ENCODE peak calls at places on chromosome 10, in four cellular contexts. Z, J, G and K are unnamed samples. For H3K9me3 and H3K4me1, the result is how much of the 10 kb centered on the place peaks cover.

GRCh38 chr10:23253780-23254179 is 61.7 kb downstream of the PTF1A start:
- DNase-seq in G (no peak), Z (no peak), J (no peak), K (no peak)

GRCh38 chr10:35890061-35890969 is 248.2 kb upstream of the FZD8 start:
- DNase-seq in J (no peak), G (no peak), Z (no peak), K (no peak)

GRCh38 chr10:84098667-84099066 is 40.6 kb upstream of the GHITM start:
- DNase-seq in Z (no peak), J (no peak), G (no peak), K (no peak)

GRCh38 chr10:124736491-124737136 is 7.6 kb downstream of the FAM53B start:
- DNase-seq in J (no peak), Z (no peak), G (no peak), K (no peak)

GRCh38 chr10:7483848-7484247 is 73.0 kb upstream of the SFMBT2 start:
- DNase-seq in J (peak), Z (no peak), G (no peak), K (no peak)

GRCh38 chr10:92208736-92209135 is 82.1 kb downstream of the CPEB3 start:
- DNase-seq in J (no peak), Z (no peak), G (no peak), K (no peak)

GRCh38 chr10:4650109-4650508 is 175.9 kb upstream of the AKR1E2 start:
- DNase-seq in Z (no peak), G (no peak), J (no peak), K (no peak)

GRCh38 chr10:112126901-112127300 is 56.7 kb downstream of the GPAM start:
- DNase-seq in G (no peak), Z (no peak), J (no peak), K (no peak)

GRCh38 chr10:6583447-6583846 is 3.4 kb upstream of the PRKCQ start:
- DNase-seq in J (peak), G (no peak), Z (no peak), K (no peak)

GRCh38 chr10:127161482-127161881 is 34.9 kb downstream of the INSYN2A start:
- DNase-seq in G (no peak), J (no peak), Z (no peak), K (no peak)

GRCh38 chr10:46559231-46559671 is 2.8 kb upstream of the GPRIN2 start:
- DNase-seq in G (no peak), Z (no peak), J (no peak), K (no peak)

GRCh38 chr10:117926491-117926890 is 120.2 kb downstream of the RAB11FIP2 start:
- DNase-seq in G (no peak), Z (no peak), J (no peak), K (no peak)

GRCh38 chr10:14025283-14025682 is 305.4 kb downstream of the FRMD4A start:
- DNase-seq in J (no peak), G (no peak), Z (no peak), K (no peak)

GRCh38 chr10:112307631-112308502 is 24.7 kb downstream of the TECTB start:
- DNase-seq in Z (no peak), J (peak), G (peak), K (no peak)

GRCh38 chr10:30591249-30591670 is 38.3 kb downstream of the LYZL2 start:
- DNase-seq in J (peak), G (peak), Z (no peak), K (no peak)

GRCh38 chr10:96626795-96627194 is 40.0 kb upstream of the TM9SF3 start:
- DNase-seq in J (no peak), G (no peak), Z (no peak), K (no peak)

GRCh38 chr10:17693009-17693408 is 49.1 kb downstream of the STAM start:
- DNase-seq in G (no peak), J (no peak), Z (no peak), K (no peak)

GRCh38 chr10:571643-572042 is 117.8 kb downstream of the DIP2C start:
- DNase-seq in G (no peak), J (no peak), Z (no peak), K (no peak)

GRCh38 chr10:71889388-71889987 is 38.4 kb upstream of the PSAP start:
- DNase-seq in Z (no peak), J (no peak), G (no peak), K (no peak)

GRCh38 chr10:126571203-126571602 is 99.3 kb downstream of the C10orf90 start:
- DNase-seq in G (no peak), Z (no peak), J (no peak), K (no peak)

GRCh38 chr10:125171402-125172316 is 11.3 kb upstream of the CTBP2 start:
- DNase-seq in G (no peak), J (no peak), Z (no peak), K (no peak)

GRCh38 chr10:131310904-131311660 is 439 bp downstream of the TCERG1L start:
- DNase-seq in Z (no peak), G (no peak), J (no peak), K (no peak)

GRCh38 chr10:27611209-27611608 is 107.1 kb downstream of the RAB18 start:
- DNase-seq in J (no peak), G (no peak), Z (no peak), K (no peak)

GRCh38 chr10:46560952-46561351 is 4.5 kb upstream of the GPRIN2 start:
- DNase-seq in J (no peak), G (no peak), Z (no peak), K (no peak)

GRCh38 chr10:74418285-74418872 is 267.4 kb downstream of the ADK start:
- DNase-seq in Z (no peak), J (no peak), G (no peak), K (no peak)

GRCh38 chr10:74419491-74420466 is 268.8 kb downstream of the ADK start:
- DNase-seq in Z (no peak), J (peak), G (peak), K (no peak)

GRCh38 chr10:74415440-74415839 is 264.4 kb downstream of the ADK start:
- DNase-seq in J (no peak), Z (no peak), G (no peak), K (no peak)

DNA sequence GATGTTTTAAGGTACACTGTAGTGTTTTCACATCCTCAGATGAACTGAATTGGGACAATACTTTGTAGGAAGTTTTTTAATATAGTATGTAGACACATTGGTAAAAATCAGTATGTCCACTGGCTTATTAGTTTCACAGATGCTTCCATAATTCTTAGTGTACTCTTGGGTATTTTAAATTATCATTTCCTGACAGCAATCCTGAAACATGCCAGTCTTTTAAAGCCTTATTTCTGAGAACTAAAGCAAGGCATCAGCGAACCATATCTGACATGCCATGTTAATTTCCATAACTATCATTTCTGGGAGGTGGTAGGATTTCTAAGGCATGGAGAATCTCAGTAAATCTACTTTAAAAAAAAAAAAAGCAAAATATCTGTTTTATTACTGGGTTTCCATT is 266.4 kb downstream of the ADK start:
- DNase-seq in J (no peak), Z (no peak), G (no peak), K (no peak)
- H3K4me3 ChIP-seq in J (no peak), Z (no peak), G (no peak), K (no peak)

GRCh38 chr10:110691139-110691538 is 47.0 kb downstream of the RBM20 start:
- DNase-seq in G (no peak), Z (no peak), J (no peak), K (no peak)

GRCh38 chr10:110698340-110698739 is 54.2 kb downstream of the RBM20 start:
- DNase-seq in G (no peak), J (no peak), Z (no peak), K (peak)

GRCh38 chr10:110698782-110699201 is 54.7 kb downstream of the RBM20 start:
- DNase-seq in G (no peak), Z (no peak), J (no peak), K (no peak)

GRCh38 chr10:110694820-110695219 is 50.7 kb downstream of the RBM20 start:
- DNase-seq in J (no peak), Z (no peak), G (no peak), K (no peak)

DNA sequence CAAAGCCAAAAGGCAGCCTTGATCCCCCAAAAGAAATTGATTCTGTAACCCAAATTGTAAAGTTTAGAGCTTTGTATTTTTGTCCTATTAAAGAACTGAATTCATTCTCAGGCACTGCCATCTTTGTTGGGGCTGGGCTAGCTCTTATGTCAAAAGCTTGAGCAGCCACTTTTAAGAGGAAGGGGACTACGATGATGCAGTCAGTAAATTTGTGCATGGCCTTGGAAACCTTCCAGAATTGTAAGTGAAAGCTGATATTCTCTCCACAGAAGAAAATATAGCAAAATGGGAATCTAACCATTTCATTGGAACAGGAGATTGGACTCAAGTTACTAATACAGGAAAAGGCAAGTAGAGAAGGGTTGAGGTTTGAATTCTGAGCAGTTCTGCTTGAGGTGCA is 50.1 kb downstream of the RBM20 start:
- DNase-seq in G (no peak), J (no peak), Z (no peak), K (no peak)
- H3K9me3 ChIP-seq in G (under half), J (under half), Z (under half), K (under half)

GRCh38 chr10:62637249-62638061 is 167.1 kb upstream of the ADO start:
- DNase-seq in J (peak), Z (no peak), G (no peak), K (no peak)

GRCh38 chr10:62636825-62637248 is 167.7 kb upstream of the ADO start:
- DNase-seq in G (no peak), J (no peak), Z (no peak), K (no peak)

GRCh38 chr10:62638062-62638477 is 166.4 kb upstream of the ADO start:
- DNase-seq in G (no peak), J (no peak), Z (no peak), K (no peak)

GRCh38 chr10:62640386-62640785 is 164.1 kb upstream of the ADO start:
- DNase-seq in G (no peak), Z (no peak), J (no peak), K (no peak)

GRCh38 chr10:62639139-62639538 is 165.4 kb upstream of the ADO start:
- DNase-seq in J (no peak), G (no peak), Z (no peak), K (no peak)
- H3K4me1 ChIP-seq in J (under half), G (under half), Z (under half), K (under half)

GRCh38 chr10:99432047-99432446 is 1.6 kb upstream of the GOT1 start:
- DNase-seq in J (no peak), Z (no peak), G (no peak), K (no peak)

GRCh38 chr10:99435986-99436633 is 5.7 kb upstream of the GOT1 start:
- DNase-seq in G (peak), J (peak), Z (peak), K (no peak)

GRCh38 chr10:99431190-99431549 is 746 bp upstream of the GOT1 start:
- DNase-seq in Z (no peak), G (peak), J (peak), K (peak)

GRCh38 chr10:99432881-99433280 is 2.5 kb upstream of the GOT1 start:
- DNase-seq in J (no peak), G (no peak), Z (no peak), K (no peak)

GRCh38 chr10:99433378-99434020 is 3.1 kb upstream of the GOT1 start:
- DNase-seq in Z (no peak), G (peak), J (no peak), K (no peak)
- H3K4me3 ChIP-seq in Z (no peak), G (no peak), J (no peak), K (no peak)

GRCh38 chr10:75817224-75817623 is 385.8 kb downstream of the LRMDA start:
- DNase-seq in J (no peak), G (no peak), Z (no peak), K (no peak)

GRCh38 chr10:75809003-75809402 is 377.6 kb downstream of the LRMDA start:
- DNase-seq in G (no peak), Z (no peak), J (no peak), K (no peak)

GRCh38 chr10:75818552-75818951 is 387.1 kb downstream of the LRMDA start:
- DNase-seq in Z (no peak), J (no peak), G (no peak), K (no peak)

DNA sequence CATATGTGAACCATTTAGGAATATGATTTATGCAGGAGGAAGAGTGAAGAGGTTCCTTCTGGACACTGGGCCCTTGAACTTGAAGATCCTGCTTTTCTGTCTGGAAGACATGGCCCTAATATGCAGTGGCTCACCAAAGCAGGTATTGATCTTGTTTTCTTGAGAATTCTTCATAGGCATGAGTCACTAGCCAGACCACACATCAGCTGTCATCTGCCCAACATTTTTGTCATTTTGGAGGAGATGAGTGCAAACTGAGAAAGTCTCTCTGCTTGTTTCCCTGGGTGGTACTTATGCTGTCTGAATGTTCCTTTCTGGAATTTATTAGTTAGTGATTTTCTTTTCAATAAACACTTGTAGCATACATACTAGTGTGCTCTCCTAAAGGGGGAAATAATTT is 382.6 kb downstream of the LRMDA start:
- DNase-seq in G (no peak), Z (no peak), J (no peak), K (no peak)
- H3K9me3 ChIP-seq in G (under half), Z (under half), J (under half), K (under half)

GRCh38 chr10:43390333-43390732 is 18.7 kb downstream of the HNRNPF start:
- DNase-seq in G (no peak), Z (no peak), J (no peak), K (no peak)
- H3K4me1 ChIP-seq in G (under half), Z (under half), J (under half), K (under half)